ENCODE peak calls at places on chromosomes 6 and 20, in nine cellular contexts. S is Peyer's patch; O is mammary epithelial cell; D is Panc1; L is HCT116; Y is CD4-positive, CD25-positive, alpha-beta regulatory T cell; X is effector memory CD4-positive, alpha-beta T cell; B is breast epithelium; T is aorta. A is an unnamed sample. For H3K4me1, the result is how much of the 10 kb centered on the place peaks cover.

GRCh38 chr6:136323431-136324112 is 33.9 kb upstream of the BCLAF1 start:
- DNase-seq in S (no peak), O (no peak), D (no peak), L (no peak), Y (no peak), X (no peak), B (no peak), T (no peak), A (no peak)

GRCh38 chr6:89483111-89483720 is 50.3 kb downstream of the ANKRD6 start:
- DNase-seq in S (no peak), O (no peak), D (no peak), L (no peak), Y (no peak), X (no peak), B (no peak), T (peak), A (peak)

GRCh38 chr6:99605074-99605726 is 1.4 kb upstream of the PRDM13 start:
- DNase-seq in S (no peak), O (no peak), D (no peak), L (no peak), Y (no peak), X (no peak), B (no peak), T (no peak), A (peak)

GRCh38 chr6:57242505-57242904 is 20.4 kb upstream of the RAB23 start:
- DNase-seq in S (no peak), O (peak), D (peak), L (no peak), Y (no peak), X (no peak), B (no peak), T (no peak), A (no peak)

GRCh38 chr6:3232017-3232838 is 4.8 kb upstream of the TUBB2B start:
- DNase-seq in S (no peak), O (no peak), D (no peak), L (no peak), Y (no peak), X (no peak), B (no peak), T (no peak), A (no peak)

GRCh38 chr6:129353067-129353466 is 356.9 kb downstream of the ARHGAP18 start:
- DNase-seq in S (peak), O (peak), D (no peak), L (no peak), Y (no peak), X (no peak), B (no peak), T (no peak), A (no peak)

GRCh38 chr6:16759181-16759645 is 2.0 kb downstream of the ATXN1 start:
- DNase-seq in S (no peak), O (peak), D (no peak), L (no peak), Y (peak), X (no peak), B (no peak), T (no peak), A (no peak)

GRCh38 chr6:160679402-160679769 is 15.3 kb upstream of the LPA start:
- DNase-seq in S (no peak), O (no peak), D (no peak), L (no peak), Y (no peak), X (no peak), B (no peak), T (no peak), A (no peak)

GRCh38 chr20:9838378-9839295 is at the start of gene PAK5:
- DNase-seq in S (no peak), O (peak), D (no peak), L (peak), Y (no peak), X (no peak), B (no peak), T (peak), A (peak)

GRCh38 chr20:33852971-33853813 is 42.0 kb downstream of the CHMP4B start:
- DNase-seq in S (no peak), O (no peak), D (no peak), L (no peak), Y (peak), X (no peak), B (no peak), T (peak), A (no peak)

GRCh38 chr6:170243791-170244291 is 47.0 kb downstream of the DLL1 start:
- DNase-seq in S (no peak), O (no peak), D (no peak), L (no peak), Y (no peak), X (no peak), B (no peak), T (peak), A (peak)

GRCh38 chr20:4507288-4507719 is 214.4 kb upstream of the PRND start:
- DNase-seq in S (no peak), O (peak), D (no peak), L (no peak), Y (no peak), X (no peak), B (no peak), T (no peak), A (no peak)

GRCh38 chr6:797479-798077 is 104.6 kb upstream of the EXOC2 start:
- DNase-seq in S (peak), O (peak), D (peak), L (peak), Y (peak), X (peak), B (no peak), T (no peak), A (no peak)

GRCh38 chr6:129845696-129846095 is 15.4 kb downstream of the TMEM244 start:
- DNase-seq in S (no peak), O (no peak), D (no peak), L (no peak), Y (no peak), X (no peak), B (no peak), T (no peak), A (no peak)

GRCh38 chr6:33923857-33924514 is 120.2 kb upstream of the MLN start:
- DNase-seq in S (no peak), O (no peak), D (no peak), L (no peak), Y (no peak), X (no peak), B (no peak), T (no peak), A (peak)

GRCh38 chr6:28081486-28081751 is 1.1 kb downstream of the ZNF165 start:
- DNase-seq in S (no peak), O (no peak), D (no peak), L (no peak), Y (peak), X (peak), B (no peak), T (no peak), A (no peak)

GRCh38 chr20:62355527-62356142 is 11.5 kb downstream of the LAMA5 start:
- DNase-seq in S (no peak), O (no peak), D (no peak), L (no peak), Y (no peak), X (no peak), B (peak), T (peak), A (peak)

GRCh38 chr6:161135695-161136591 is 137.9 kb downstream of the AGPAT4 start:
- DNase-seq in S (no peak), O (no peak), D (no peak), L (no peak), Y (no peak), X (no peak), B (no peak), T (peak), A (no peak)

GRCh38 chr6:40674170-40674569 is 87.0 kb upstream of the LRFN2 start:
- DNase-seq in S (no peak), O (no peak), D (no peak), L (no peak), Y (no peak), X (no peak), B (no peak), T (no peak), A (no peak)

GRCh38 chr6:127971945-127972391 is 71.1 kb upstream of the THEMIS start:
- DNase-seq in S (no peak), O (peak), D (peak), L (no peak), Y (peak), X (peak), B (no peak), T (no peak), A (no peak)

GRCh38 chr6:15426395-15426794 is 180.5 kb downstream of the JARID2 start:
- DNase-seq in S (no peak), O (no peak), D (no peak), L (no peak), Y (no peak), X (no peak), B (no peak), T (no peak), A (no peak)

GRCh38 chr20:3818155-3819151 is 1.9 kb upstream of the AP5S1 start:
- DNase-seq in S (peak), O (peak), D (peak), L (peak), Y (peak), X (no peak), B (no peak), T (no peak), A (no peak)

GRCh38 chr20:9129756-9130155 is 60.9 kb downstream of the PLCB4 start:
- DNase-seq in S (no peak), O (no peak), D (no peak), L (no peak), Y (no peak), X (no peak), B (no peak), T (no peak), A (no peak)

GRCh38 chr20:44761423-44761822 is 15.8 kb downstream of the KCNK15 start:
- DNase-seq in S (no peak), O (no peak), D (no peak), L (no peak), Y (no peak), X (no peak), B (no peak), T (no peak), A (no peak)

GRCh38 chr6:156351346-156351966 is 425.7 kb upstream of the ARID1B start:
- DNase-seq in S (no peak), O (no peak), D (no peak), L (no peak), Y (no peak), X (no peak), B (no peak), T (no peak), A (no peak)

GRCh38 chr6:4714961-4715501 is 61.2 kb upstream of the CDYL start:
- DNase-seq in S (no peak), O (peak), D (no peak), L (no peak), Y (peak), X (no peak), B (no peak), T (no peak), A (no peak)

GRCh38 chr6:111987295-111987694 is 66.6 kb upstream of the CCN6 start:
- DNase-seq in S (no peak), O (peak), D (no peak), L (no peak), Y (no peak), X (no peak), B (no peak), T (no peak), A (no peak)

GRCh38 chr6:111986651-111987050 is 67.3 kb upstream of the CCN6 start:
- DNase-seq in S (no peak), O (no peak), D (no peak), L (no peak), Y (no peak), X (no peak), B (no peak), T (no peak), A (no peak)

GRCh38 chr6:111984516-111985201 is 69.2 kb upstream of the CCN6 start:
- DNase-seq in S (no peak), O (no peak), D (no peak), L (no peak), Y (no peak), X (no peak), B (no peak), T (no peak), A (no peak)

GRCh38 chr6:111984081-111984480 is 69.8 kb upstream of the CCN6 start:
- DNase-seq in S (no peak), O (no peak), D (no peak), L (no peak), Y (no peak), X (no peak), B (no peak), T (no peak), A (no peak)

GRCh38 chr6:111985202-111985731 is 68.6 kb upstream of the CCN6 start:
- DNase-seq in S (no peak), O (peak), D (no peak), L (peak), Y (peak), X (no peak), B (no peak), T (no peak), A (no peak)
- H3K27ac ChIP-seq in S (no peak), O (peak), D (no peak), L (peak), Y (no peak), X (no peak), B (peak), T (no peak), A (peak)

GRCh38 chr20:20368414-20369352 is 779 bp downstream of the INSM1 start:
- DNase-seq in S (no peak), O (peak), D (no peak), L (no peak), Y (no peak), X (no peak), B (no peak), T (no peak), A (no peak)
- H3K4me3 ChIP-seq in S (peak), O (no peak), D (peak), L (no peak), Y (no peak), X (no peak), B (peak), T (peak), A (peak)

DNA sequence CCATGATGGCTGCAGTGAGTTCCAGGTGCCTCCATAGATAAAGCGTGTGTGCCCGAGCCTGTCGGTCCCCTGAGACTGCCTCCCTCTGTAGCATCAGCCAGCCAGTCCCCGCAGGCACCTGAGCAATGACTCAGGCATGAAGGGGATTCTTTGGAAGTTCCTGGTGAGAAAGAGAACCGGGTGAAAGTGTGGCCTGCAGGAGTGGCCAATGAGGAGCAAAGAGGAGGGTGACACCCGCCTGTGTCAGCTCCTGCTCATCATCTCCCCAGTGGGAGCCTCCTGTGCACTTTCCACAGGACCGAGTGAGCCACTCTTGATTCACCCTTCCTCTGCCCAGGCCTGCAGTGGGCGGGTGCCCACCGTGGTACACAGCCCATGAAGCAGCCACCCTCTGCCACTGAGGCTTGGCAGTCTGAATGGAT is 71.2 kb upstream of the PTPN1 start:
- DNase-seq in S (no peak), O (peak), D (peak), L (peak), Y (no peak), X (no peak), B (no peak), T (peak), A (no peak)
- H3K4me1 ChIP-seq in S (under half), O (under half), D (under half), L (under half), Y (under half), X (under half), B (under half), T (under half), A (half or more)

GRCh38 chr6:54519161-54519560 is 210.9 kb downstream of the TINAG start:
- DNase-seq in S (no peak), O (no peak), D (no peak), L (no peak), Y (no peak), X (no peak), B (no peak), T (no peak), A (no peak)

GRCh38 chr6:54515713-54516112 is 207.5 kb downstream of the TINAG start:
- DNase-seq in S (no peak), O (peak), D (no peak), L (no peak), Y (no peak), X (no peak), B (no peak), T (no peak), A (no peak)

GRCh38 chr6:54515013-54515412 is 206.8 kb downstream of the TINAG start:
- DNase-seq in S (no peak), O (peak), D (no peak), L (no peak), Y (no peak), X (no peak), B (no peak), T (no peak), A (no peak)

GRCh38 chr6:54516331-54516730 is 208.1 kb downstream of the TINAG start:
- DNase-seq in S (no peak), O (no peak), D (no peak), L (no peak), Y (no peak), X (no peak), B (no peak), T (no peak), A (no peak)
- H3K27ac ChIP-seq in S (no peak), O (no peak), D (no peak), L (no peak), Y (no peak), X (no peak), B (no peak), T (no peak), A (no peak)

GRCh38 chr20:50068041-50068651 is 44.8 kb downstream of the UBE2V1 start:
- DNase-seq in S (no peak), O (no peak), D (no peak), L (no peak), Y (no peak), X (no peak), B (no peak), T (no peak), A (peak)

GRCh38 chr20:50070361-50070760 is 42.6 kb downstream of the UBE2V1 start:
- DNase-seq in S (no peak), O (no peak), D (no peak), L (no peak), Y (no peak), X (no peak), B (no peak), T (peak), A (no peak)

GRCh38 chr20:50073500-50073899 is 39.5 kb downstream of the UBE2V1 start:
- DNase-seq in S (no peak), O (no peak), D (no peak), L (no peak), Y (no peak), X (no peak), B (peak), T (peak), A (peak)

GRCh38 chr20:50067461-50067860 is 45.5 kb downstream of the UBE2V1 start:
- DNase-seq in S (no peak), O (no peak), D (no peak), L (no peak), Y (no peak), X (no peak), B (no peak), T (no peak), A (no peak)

DNA sequence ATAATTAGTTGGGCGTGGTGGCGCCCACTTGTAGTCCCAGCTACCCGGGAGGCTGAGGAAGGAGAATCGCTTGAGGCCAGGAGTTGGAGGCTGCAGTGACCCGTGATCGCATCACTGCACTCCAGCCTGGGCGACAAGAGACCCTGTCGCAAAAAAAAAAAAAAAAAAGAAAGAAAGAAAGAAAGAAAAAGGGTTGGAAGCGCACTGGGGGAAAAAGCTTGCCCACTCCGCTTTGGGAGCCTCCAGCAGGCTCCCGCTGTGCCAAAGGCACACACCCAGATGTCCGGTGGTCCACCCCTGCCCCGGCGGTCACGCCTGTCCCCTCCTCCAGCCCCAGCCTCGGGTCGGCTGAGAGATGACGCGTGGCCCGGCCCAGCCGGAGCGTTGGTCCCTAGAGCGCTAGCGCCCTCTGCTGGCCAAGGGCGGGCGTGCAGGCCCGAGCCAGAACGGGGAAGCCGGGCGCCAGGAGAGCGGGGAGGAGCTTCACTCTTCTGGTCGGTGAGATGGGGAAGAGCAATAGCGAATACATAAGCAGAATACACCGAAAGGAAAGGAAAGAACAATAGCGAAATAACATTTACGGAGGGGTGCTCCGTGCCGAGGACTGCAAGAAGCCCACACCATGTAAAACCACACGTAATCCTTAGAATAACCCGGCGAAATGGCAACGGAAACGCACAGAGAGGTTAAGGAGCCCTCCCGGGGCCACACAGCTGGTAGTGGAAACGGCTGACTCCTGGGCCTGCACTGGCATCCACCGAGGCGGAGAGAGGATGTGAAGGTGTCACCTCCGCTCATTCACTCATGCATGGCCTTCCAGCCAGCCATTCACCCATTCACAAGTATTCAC is 41.7 kb downstream of the UBE2V1 start:
- DNase-seq in S (peak), O (peak), D (peak), L (peak), Y (peak), X (peak), B (peak), T (peak), A (peak)
- H3K4me3 ChIP-seq in S (peak), O (peak), D (peak), L (peak), Y (peak), X (peak), B (no peak), T (no peak), A (peak)

GRCh38 chr6:13484827-13485226 is 2.6 kb downstream of the GFOD1 start:
- DNase-seq in S (no peak), O (no peak), D (no peak), L (no peak), Y (no peak), X (no peak), B (no peak), T (no peak), A (no peak)

GRCh38 chr6:13485923-13486557 is 1.4 kb downstream of the GFOD1 start:
- DNase-seq in S (peak), O (peak), D (no peak), L (no peak), Y (peak), X (no peak), B (no peak), T (peak), A (no peak)

GRCh38 chr6:13485303-13485702 is 2.1 kb downstream of the GFOD1 start:
- DNase-seq in S (no peak), O (no peak), D (no peak), L (no peak), Y (no peak), X (no peak), B (no peak), T (no peak), A (no peak)

GRCh38 chr6:13486679-13487121 is 700 bp downstream of the GFOD1 start:
- DNase-seq in S (peak), O (peak), D (no peak), L (no peak), Y (peak), X (peak), B (no peak), T (peak), A (peak)

DNA sequence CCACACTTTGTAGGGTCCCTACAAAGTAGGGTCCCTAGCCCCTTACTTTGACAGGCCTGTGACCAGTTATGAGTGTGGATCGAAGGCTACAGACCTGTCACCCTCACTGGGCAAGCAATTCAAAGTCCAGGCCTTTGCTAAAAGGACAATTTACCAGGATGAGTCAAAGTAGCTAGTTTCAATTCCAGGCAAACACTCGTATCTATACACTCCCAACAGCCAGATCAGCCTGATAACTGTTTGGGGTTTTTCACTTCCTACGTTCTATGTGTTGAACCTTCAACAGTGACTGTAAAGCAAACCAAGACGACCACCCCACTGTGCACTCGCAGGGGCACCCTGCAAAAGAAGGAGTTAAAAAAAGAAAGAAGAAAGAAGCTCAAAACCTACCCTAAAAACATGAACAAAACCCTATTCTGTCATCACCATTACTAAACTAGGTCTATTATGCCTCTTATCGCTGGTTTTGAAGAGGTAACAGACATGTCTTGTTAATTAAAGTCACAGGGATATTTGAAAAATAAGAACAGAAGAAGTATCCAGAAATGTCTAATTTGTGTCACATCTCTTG is 3.2 kb downstream of the GFOD1 start:
- DNase-seq in S (peak), O (no peak), D (no peak), L (no peak), Y (no peak), X (no peak), B (no peak), T (no peak), A (no peak)
- H3K4me1 ChIP-seq in S (under half), O (under half), D (under half), L (under half), Y (under half), X (under half), B (under half), T (under half), A (under half)